ENCODE peak calls at places on chromosome 15, in seven cellular contexts. S, O, T, Z, W, J and M are unnamed samples.
A peak's percentile ranks its signal among the peaks of the same experiment; 100 is the strongest.

GRCh38 chr15:74382004-74382816 is 14.8 kb upstream of the CYP11A1 start:
- DNase-seq in T (peak; percentile 96), W (peak; percentile 71), O (peak; percentile 84), J (peak; percentile 81), Z (peak; percentile 75), S (peak; percentile 86), M (peak; percentile 79)

GRCh38 chr15:52118969-52119749 is 6.6 kb upstream of the BCL2L10 start:
- DNase-seq in S (no peak), T (no peak), O (no peak), W (no peak), J (no peak), Z (no peak), M (no peak)

GRCh38 chr15:51848811-51849210 is 19.4 kb downstream of the TMOD3 start:
- DNase-seq in J (no peak), Z (no peak), T (no peak), W (no peak), O (no peak), S (no peak), M (no peak)

GRCh38 chr15:56205061-56205876 is 38.4 kb downstream of the RFX7 start:
- DNase-seq in Z (peak; percentile 36), J (no peak), O (no peak), S (no peak), W (peak; percentile 49), T (no peak), M (peak; percentile 16)

GRCh38 chr15:58065445-58066041 is at the start of gene ALDH1A2:
- DNase-seq in J (peak; percentile 4), W (no peak), O (peak; percentile 25), T (peak; percentile 76), S (peak; percentile 52), Z (no peak), M (no peak)

GRCh38 chr15:57298843-57299550 is 77.3 kb upstream of the CGNL1 start:
- DNase-seq in J (peak; percentile 40), T (no peak), W (no peak), Z (no peak), O (no peak), S (no peak), M (no peak)

GRCh38 chr15:48352474-48353072 is 21.3 kb downstream of the DUT start:
- DNase-seq in Z (peak; percentile 80), S (no peak), T (no peak), W (peak; percentile 66), O (peak; percentile 29), J (peak; percentile 25), M (peak; percentile 42)

GRCh38 chr15:85837011-85837433 is 42.3 kb upstream of the KLHL25 start:
- DNase-seq in Z (peak; percentile 16), J (no peak), S (no peak), O (no peak), W (no peak), T (no peak), M (no peak)

GRCh38 chr15:44435893-44436667 is 8.7 kb downstream of the CTDSPL2 start:
- DNase-seq in W (peak; percentile 19), T (no peak), O (no peak), J (no peak), S (no peak), Z (peak; percentile 27), M (peak; percentile 41)

GRCh38 chr15:77808581-77809198 is 176.0 kb upstream of the LINGO1 start:
- DNase-seq in J (no peak), S (no peak), W (no peak), O (no peak), Z (no peak), T (no peak), M (no peak)

GRCh38 chr15:99708563-99708962 is 24.7 kb downstream of the LYSMD4 start:
- DNase-seq in T (no peak), O (peak; percentile 77), J (no peak), W (peak; percentile 91), Z (peak; percentile 96), S (peak; percentile 77), M (peak; percentile 87)

GRCh38 chr15:52180196-52180835 is 10.9 kb downstream of the GNB5 start:
- DNase-seq in S (no peak), Z (no peak), J (no peak), T (peak; percentile 80), O (no peak), W (no peak), M (no peak)

GRCh38 chr15:96253137-96253747 is 77.3 kb upstream of the NR2F2 start:
- DNase-seq in T (no peak), S (no peak), W (no peak), J (no peak), Z (no peak), O (no peak), M (no peak)

GRCh38 chr15:79505956-79506355 is 73.8 kb downstream of the MINAR1 start:
- DNase-seq in J (no peak), O (no peak), T (no peak), Z (no peak), W (peak; percentile 14), S (no peak), M (no peak)

GRCh38 chr15:85642054-85642692 is 152.6 kb downstream of the KLHL25 start:
- DNase-seq in W (no peak), J (no peak), O (no peak), T (no peak), Z (no peak), S (no peak), M (no peak)

GRCh38 chr15:62416535-62416934 is 251.4 kb upstream of the C2CD4B start:
- DNase-seq in T (no peak), J (no peak), S (no peak), Z (no peak), O (no peak), W (no peak), M (no peak)

GRCh38 chr15:31296304-31297220 is 30.1 kb upstream of the KLF13 start:
- DNase-seq in W (no peak), S (no peak), Z (no peak), J (no peak), O (peak; percentile 4), T (peak; percentile 66), M (no peak)

GRCh38 chr15:87089551-87089950 is 1009.9 kb downstream of the AGBL1 start:
- DNase-seq in S (no peak), O (no peak), W (no peak), Z (no peak), T (no peak), J (no peak), M (no peak)

GRCh38 chr15:71792521-71792920 is 17.8 kb upstream of the NR2E3 start:
- DNase-seq in O (no peak), Z (peak; percentile 45), W (peak; percentile 87), S (no peak), T (no peak), J (no peak), M (peak; percentile 51)

GRCh38 chr15:94670436-94671034 is 439.2 kb downstream of the MCTP2 start:
- DNase-seq in J (no peak), S (no peak), W (peak; percentile 32), O (peak; percentile 13), Z (peak; percentile 48), T (no peak), M (peak; percentile 48)

GRCh38 chr15:94667109-94667508 is 435.7 kb downstream of the MCTP2 start:
- DNase-seq in T (no peak), Z (no peak), O (no peak), J (no peak), W (no peak), S (no peak), M (no peak)

GRCh38 chr15:94665687-94666441 is 434.5 kb downstream of the MCTP2 start:
- DNase-seq in T (no peak), Z (no peak), O (no peak), W (no peak), J (no peak), S (no peak), M (no peak)

GRCh38 chr15:94671845-94672524 is 440.6 kb downstream of the MCTP2 start:
- DNase-seq in O (no peak), J (no peak), T (no peak), W (peak; percentile 57), Z (no peak), S (no peak), M (no peak)

GRCh38 chr15:94666553-94666952 is 435.2 kb downstream of the MCTP2 start:
- DNase-seq in O (no peak), S (no peak), J (no peak), T (no peak), Z (no peak), W (no peak), M (no peak)
- TF ChIP-seq CTCF in O (no peak), S (no peak), J (no peak), T (no peak), Z (no peak), W (no peak), M (no peak)

GRCh38 chr15:64653757-64654156 is 121.6 kb downstream of the RBPMS2 start:
- DNase-seq in O (no peak), Z (peak; percentile 46), J (no peak), W (peak; percentile 11), S (no peak), T (no peak), M (no peak)
- TF ChIP-seq CTCF in O (peak; percentile 49), Z (peak; percentile 37), J (peak; percentile 17), W (peak; percentile 38), S (peak; percentile 50), T (peak; percentile 28), M (peak; percentile 66)

DNA sequence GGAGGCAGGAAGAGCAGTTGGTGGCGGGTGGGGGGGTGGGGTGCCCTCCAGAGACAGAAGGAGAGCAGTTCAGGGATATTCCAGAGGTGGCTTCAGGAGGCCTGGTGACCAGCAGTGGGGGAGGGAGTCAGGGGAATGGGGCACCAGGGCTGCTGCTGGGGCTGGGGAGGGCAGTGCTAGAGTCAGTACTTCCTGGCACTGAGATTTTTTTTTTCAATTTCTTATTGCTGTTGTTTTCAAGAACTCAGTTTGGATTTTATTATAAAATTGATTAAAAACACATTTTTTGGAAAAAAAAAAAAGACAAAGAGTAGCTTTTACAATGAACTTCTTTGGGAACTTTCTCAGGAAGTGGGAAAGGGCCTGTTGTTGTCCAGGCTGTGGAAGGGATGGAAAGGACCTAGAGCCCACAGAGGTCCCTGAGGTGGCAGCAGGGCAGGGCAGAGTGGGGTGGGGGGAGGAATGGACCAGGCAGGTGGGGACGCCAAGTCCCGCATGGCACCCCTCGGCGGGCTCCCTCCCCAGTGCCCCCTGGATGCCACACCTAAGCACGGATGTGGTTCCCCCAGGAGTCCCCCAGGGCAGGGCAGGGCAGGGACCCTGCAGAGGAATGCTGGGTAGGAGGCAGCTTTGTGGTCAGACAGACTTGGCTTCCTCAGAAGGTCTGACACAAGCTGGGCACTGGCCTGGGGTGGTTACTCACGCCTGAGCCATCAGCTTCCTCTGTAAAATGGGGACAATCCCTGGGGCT is 8.5 kb upstream of the ANPEP start:
- DNase-seq in T (peak; percentile 83), S (no peak), W (peak; percentile 50), Z (peak; percentile 82), J (no peak), O (no peak), M (peak; percentile 51)
- TF ChIP-seq CTCF in T (no peak), S (no peak), W (no peak), Z (no peak), J (no peak), O (no peak), M (no peak)

GRCh38 chr15:60405405-60405804 is 7.6 kb upstream of the ANXA2 start:
- DNase-seq in T (no peak), O (no peak), J (no peak), Z (no peak), W (no peak), S (no peak), M (no peak)

GRCh38 chr15:60408438-60409105 is 10.8 kb upstream of the ANXA2 start:
- DNase-seq in O (no peak), J (peak; percentile 35), Z (peak; percentile 93), W (peak; percentile 88), S (no peak), T (no peak), M (peak; percentile 76)

GRCh38 chr15:60412026-60412425 is 14.2 kb upstream of the ANXA2 start:
- DNase-seq in T (no peak), S (no peak), O (no peak), J (no peak), Z (no peak), W (no peak), M (no peak)

GRCh38 chr15:60407406-60407805 is 9.6 kb upstream of the ANXA2 start:
- DNase-seq in Z (peak; percentile 92), W (peak; percentile 94), S (no peak), O (no peak), T (no peak), J (no peak), M (peak; percentile 83)

GRCh38 chr15:60406513-60407124 is 8.8 kb upstream of the ANXA2 start:
- DNase-seq in J (no peak), T (no peak), O (no peak), S (no peak), Z (no peak), W (no peak), M (no peak)
- TF ChIP-seq CTCF in J (no peak), T (no peak), O (no peak), S (no peak), Z (no peak), W (no peak), M (no peak)